ENCODE peak calls at places on chromosomes 5 and 9, in nine cellular contexts. W is K562, G is HepG2, C is lower leg skin, M is upper lobe of right lung, X is A549, K is epithelial cell of proximal tubule, B is foreskin fibroblast, P is HL-60. U is an unnamed sample.

GRCh38 chr5:37308796-37309195 is 59.6 kb upstream of the CPLANE1 start:
- DNase-seq in K (no peak), B (peak), X (no peak), M (no peak), G (no peak), P (peak), C (no peak), W (no peak), U (peak)

GRCh38 chr9:81589819-81590218 is 99.5 kb downstream of the TLE1 start:
- DNase-seq in C (no peak), G (no peak), X (no peak), B (no peak), W (no peak), M (no peak), K (no peak), P (no peak), U (no peak)

GRCh38 chr5:163094492-163095180 is 342.8 kb upstream of the CCNG1 start:
- DNase-seq in B (no peak), W (no peak), X (no peak), P (no peak), K (no peak), M (no peak), C (no peak), G (no peak), U (no peak)

GRCh38 chr9:12698986-12699385 is 5.8 kb downstream of the TYRP1 start:
- DNase-seq in X (no peak), K (no peak), W (no peak), B (no peak), G (no peak), C (no peak), M (no peak), P (no peak), U (no peak)

GRCh38 chr5:118326496-118327045 is 661.8 kb downstream of the DTWD2 start:
- DNase-seq in P (no peak), X (no peak), W (no peak), M (no peak), G (no peak), C (no peak), B (peak), K (peak), U (peak)

GRCh38 chr5:14816374-14816998 is 55.1 kb downstream of the ANKH start:
- DNase-seq in B (peak), W (no peak), K (no peak), X (no peak), G (no peak), P (no peak), M (no peak), C (no peak), U (peak)

GRCh38 chr9:86434039-86434726 is 80.0 kb upstream of the TUT7 start:
- DNase-seq in K (peak), W (peak), P (no peak), G (peak), B (peak), X (peak), C (peak), M (no peak), U (peak)

GRCh38 chr5:104538835-104539234 is 976.2 kb upstream of the NUDT12 start:
- DNase-seq in B (no peak), G (no peak), P (no peak), M (no peak), X (no peak), W (no peak), K (no peak), C (no peak), U (no peak)

GRCh38 chr9:35882265-35882848 is 12.2 kb upstream of the OR13J1 start:
- DNase-seq in P (peak), K (no peak), X (peak), M (peak), C (peak), W (peak), B (peak), G (peak), U (peak)

GRCh38 chr5:179257190-179257741 is 88.0 kb downstream of the ADAMTS2 start:
- DNase-seq in K (no peak), C (no peak), X (no peak), B (peak), W (no peak), G (no peak), M (peak), P (no peak), U (peak)

GRCh38 chr5:151633892-151634291 is 42.8 kb upstream of the FAT2 start:
- DNase-seq in P (no peak), B (no peak), X (no peak), G (no peak), W (no peak), M (no peak), C (no peak), K (no peak), U (no peak)

GRCh38 chr9:109295475-109296110 is 25.3 kb downstream of the EPB41L4B start:
- DNase-seq in W (no peak), M (no peak), P (no peak), B (no peak), K (no peak), X (no peak), G (no peak), C (no peak), U (no peak)

GRCh38 chr9:126149661-126150060 is 177.0 kb upstream of the MVB12B start:
- DNase-seq in W (no peak), G (peak), P (no peak), X (no peak), M (peak), C (peak), B (no peak), K (no peak), U (no peak)

GRCh38 chr5:89584339-89584956 is 701.5 kb upstream of the MEF2C start:
- DNase-seq in C (no peak), G (no peak), M (no peak), B (peak), K (peak), P (no peak), X (no peak), W (no peak), U (peak)

GRCh38 chr9:38301376-38302106 is 91.0 kb upstream of the ALDH1B1 start:
- DNase-seq in C (no peak), K (no peak), X (no peak), W (no peak), B (no peak), M (no peak), P (no peak), G (no peak), U (no peak)

GRCh38 chr5:109630109-109630508 is 59.6 kb upstream of the MAN2A1 start:
- DNase-seq in K (no peak), C (no peak), B (peak), W (no peak), X (no peak), G (no peak), P (no peak), M (no peak), U (peak)

GRCh38 chr9:126708178-126708577 is 94.5 kb downstream of the LMX1B start:
- DNase-seq in W (no peak), X (no peak), B (no peak), P (no peak), K (no peak), M (no peak), G (no peak), C (peak), U (no peak)

GRCh38 chr5:68377733-68378132 is 162.2 kb downstream of the PIK3R1 start:
- DNase-seq in B (no peak), M (no peak), K (no peak), C (no peak), W (no peak), P (no peak), G (no peak), X (no peak), U (no peak)

GRCh38 chr5:10647640-10648039 is 83.8 kb downstream of the ANKRD33B start:
- DNase-seq in K (no peak), C (no peak), W (no peak), B (no peak), X (no peak), M (no peak), G (no peak), P (no peak), U (no peak)

GRCh38 chr9:28121353-28121752 is 548.1 kb upstream of the C9orf72 start:
- DNase-seq in M (no peak), P (no peak), B (no peak), C (no peak), X (no peak), K (no peak), G (no peak), W (no peak), U (no peak)

GRCh38 chr5:133227897-133228296 is 176.1 kb downstream of the HSPA4 start:
- DNase-seq in X (no peak), B (no peak), M (no peak), K (no peak), W (no peak), G (no peak), C (no peak), P (no peak), U (no peak)
- H3K4me3 ChIP-seq in X (no peak), B (no peak), M (no peak), K (no peak), W (no peak), G (no peak), C (no peak), P (no peak), U (no peak)

GRCh38 chr5:66494437-66494836 is 101.8 kb upstream of the MAST4 start:
- DNase-seq in M (no peak), B (no peak), G (no peak), C (no peak), K (no peak), X (no peak), W (peak), P (no peak), U (no peak)
- TF ChIP-seq CTCF in M (no peak), B (no peak), G (peak), C (no peak), K (peak), X (no peak), W (peak), P (no peak), U (no peak)

DNA sequence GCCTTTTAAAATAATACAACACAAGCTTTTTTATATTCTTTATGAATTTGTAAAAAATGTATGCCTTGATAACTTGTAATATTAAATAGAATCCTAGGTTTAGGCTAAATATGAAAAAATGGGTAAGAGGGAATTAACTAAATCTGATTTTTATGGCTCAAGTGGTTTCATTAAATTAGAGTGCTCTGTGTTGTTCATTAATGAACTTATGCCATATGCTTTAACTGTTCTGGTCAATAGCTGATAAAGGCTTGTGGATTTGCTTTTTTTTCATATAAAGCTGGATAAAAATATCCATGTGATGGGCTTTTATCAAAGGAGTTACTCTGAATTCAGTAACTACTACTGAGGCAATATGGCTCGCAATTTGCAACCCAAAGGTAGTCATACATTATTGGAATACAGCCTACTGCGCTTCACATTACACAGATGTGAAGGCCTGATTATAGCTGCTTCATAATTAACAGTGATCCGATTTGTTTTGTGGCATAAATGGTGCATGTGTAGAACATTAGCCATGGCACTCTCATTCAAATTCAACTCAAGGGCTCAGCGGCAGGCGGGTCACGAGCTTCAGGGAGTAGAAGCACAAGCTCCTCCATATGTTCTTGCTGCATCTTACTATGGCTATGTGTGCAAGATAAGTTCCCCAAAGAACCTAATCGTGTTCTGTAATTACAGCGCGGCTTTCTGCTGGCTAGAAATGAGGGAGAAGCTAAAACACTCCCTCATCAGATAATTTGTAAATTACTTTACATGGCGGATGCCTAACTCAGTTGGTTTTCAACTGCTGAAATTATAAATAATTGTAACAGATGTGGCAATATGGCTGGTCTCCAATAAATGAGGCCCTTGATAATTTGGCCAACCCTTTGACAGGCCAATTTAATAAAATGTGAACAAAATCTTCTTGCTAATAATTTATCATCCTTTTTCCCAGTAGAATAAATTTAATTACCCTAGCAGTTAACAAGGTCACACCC is 188.3 kb downstream of the CNTLN start:
- DNase-seq in W (no peak), P (no peak), G (no peak), C (no peak), B (no peak), X (no peak), K (no peak), M (no peak), U (no peak)
- H3K4me3 ChIP-seq in W (no peak), P (no peak), G (no peak), C (no peak), B (no peak), X (no peak), K (no peak), M (no peak), U (no peak)

DNA sequence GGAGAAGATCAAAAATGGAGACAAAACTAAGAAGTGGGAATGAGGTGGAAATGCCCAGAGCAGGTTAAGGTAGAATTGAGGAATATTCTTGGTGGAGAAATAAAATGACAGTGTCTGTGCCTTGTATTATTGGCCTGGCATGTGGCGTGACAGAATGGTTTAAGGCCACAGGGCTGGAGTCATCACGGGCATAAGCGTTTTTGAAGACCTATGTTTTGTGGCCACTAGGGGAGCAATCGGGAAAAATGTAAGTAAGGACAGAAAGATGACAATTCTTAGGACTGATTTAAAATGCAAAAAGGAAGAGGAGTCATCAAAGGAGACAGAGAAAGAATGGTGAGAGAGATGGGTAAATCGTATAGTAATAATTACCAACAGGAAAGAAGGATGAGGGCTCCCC is 72.2 kb upstream of the EPB41L4A start:
- DNase-seq in M (no peak), K (no peak), P (no peak), G (peak), C (no peak), X (peak), W (peak), B (peak), U (peak)
- TF ChIP-seq CTCF in M (no peak), K (peak), P (no peak), G (peak), C (no peak), X (peak), W (peak), B (peak), U (peak)

DNA sequence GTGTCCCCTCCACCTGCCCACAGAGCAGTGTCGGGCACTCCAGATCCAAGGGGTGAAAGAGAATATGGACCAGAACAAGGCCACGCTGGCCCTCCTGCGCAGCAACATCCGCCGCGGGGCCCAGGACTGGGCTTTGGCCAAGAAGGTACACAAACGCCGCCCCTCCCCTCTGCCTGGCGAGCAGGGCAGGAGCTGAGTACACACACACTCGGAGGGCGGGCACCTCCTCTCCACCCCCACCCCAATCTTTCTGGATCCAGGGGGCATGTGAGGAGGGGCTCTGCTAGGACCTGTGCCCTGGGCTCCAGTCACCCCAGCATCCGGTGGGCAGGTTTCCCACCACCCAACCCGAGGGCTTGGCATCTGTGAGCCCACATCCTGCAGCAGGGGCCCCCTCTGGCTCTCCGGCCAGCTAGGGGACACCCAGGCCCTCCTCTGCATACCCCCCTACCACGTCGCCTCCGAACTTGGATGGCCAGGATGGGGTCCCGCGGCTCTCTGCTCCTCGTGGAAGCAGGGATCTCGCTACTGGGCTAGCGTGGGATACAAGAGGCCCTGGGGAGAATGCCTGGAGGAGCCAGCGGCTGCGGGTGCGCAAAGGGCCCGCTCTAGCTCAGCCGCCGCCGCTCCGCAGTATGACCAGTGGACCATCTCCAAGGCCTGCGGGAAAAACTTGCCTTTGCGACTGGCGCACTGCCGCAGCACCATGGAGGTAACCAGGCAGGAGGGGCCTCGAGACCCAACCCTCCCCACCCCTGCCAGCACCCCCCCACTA is 3.1 kb downstream of the CCDC183 start:
- DNase-seq in B (no peak), W (no peak), K (no peak), G (peak), M (peak), C (no peak), X (no peak), P (no peak), U (no peak)
- H3K4me3 ChIP-seq in B (no peak), W (peak), K (peak), G (peak), M (peak), C (no peak), X (peak), P (peak), U (no peak)

GRCh38 chr5:177554474-177555111 is at the start of gene FAM193B:
- DNase-seq in W (peak), M (peak), B (peak), K (no peak), C (peak), G (peak), P (peak), X (peak), U (peak)

GRCh38 chr5:177555665-177556064 is 1.3 kb upstream of the FAM193B start:
- DNase-seq in K (no peak), B (no peak), C (no peak), W (no peak), M (no peak), X (no peak), P (no peak), G (no peak), U (no peak)

GRCh38 chr5:177555228-177555627 is 865 bp upstream of the FAM193B start:
- DNase-seq in G (no peak), M (no peak), X (no peak), P (no peak), K (no peak), B (peak), C (no peak), W (no peak), U (no peak)

GRCh38 chr5:177553671-177554429 is 513 bp downstream of the FAM193B start:
- DNase-seq in K (no peak), B (peak), M (peak), C (peak), G (no peak), P (no peak), W (peak), X (peak), U (no peak)

GRCh38 chr5:177552839-177553455 is 1.4 kb downstream of the FAM193B start:
- DNase-seq in C (no peak), G (peak), X (no peak), K (no peak), W (no peak), M (no peak), P (no peak), B (peak), U (peak)
- TF ChIP-seq CTCF in C (no peak), G (no peak), X (no peak), K (no peak), W (no peak), M (no peak), P (no peak), B (no peak), U (peak)

GRCh38 chr9:89274838-89275237 is 36.2 kb upstream of the CKS2 start:
- DNase-seq in X (no peak), M (no peak), P (peak), G (no peak), K (peak), W (no peak), B (peak), C (no peak), U (peak)
- H3K4me3 ChIP-seq in X (no peak), M (no peak), P (no peak), G (no peak), K (no peak), W (no peak), B (no peak), C (no peak), U (no peak)

U was measured in AG10803.